ENCODE peak calls at places on chromosomes 7 and 10, in ten cellular contexts. H is ELR, E is NCI-H748 treated with DMSO at 0.1 percent for 48 hours, V is HFFc6, K is HS-5, C is H54, U is NCI-H69, G is NCI-H187 treated with DMSO at 0.1 percent for 48 hours, Q is right cardiac atrium, D is HS-27A. S is an unnamed sample.

GRCh38 chr7:84949067-84949466 is 237.8 kb downstream of the SEMA3D start:
- DNase-seq in H (peak), E (no peak), V (no peak), K (no peak), C (no peak), U (no peak), G (no peak), Q (no peak), D (no peak), S (peak)

GRCh38 chr10:80511984-80512634 is 25.6 kb upstream of the SH2D4B start:
- DNase-seq in H (no peak), E (no peak), V (no peak), K (no peak), C (no peak), U (peak), G (no peak), Q (no peak), D (no peak), S (no peak)

GRCh38 chr10:86017841-86018734 is 348.5 kb downstream of the GRID1 start:
- DNase-seq in H (no peak), E (no peak), V (no peak), K (no peak), C (no peak), U (peak), G (peak), Q (peak), D (no peak), S (no peak)

GRCh38 chr10:121222842-121223241 is 371.7 kb downstream of the WDR11 start:
- DNase-seq in H (no peak), E (no peak), V (no peak), K (no peak), C (no peak), U (no peak), G (no peak), Q (no peak), D (no peak), S (no peak)

GRCh38 chr10:131571845-131572244 is 260.3 kb upstream of the TCERG1L start:
- DNase-seq in H (no peak), E (no peak), V (no peak), K (no peak), C (no peak), U (no peak), G (no peak), Q (no peak), D (no peak), S (no peak)

GRCh38 chr7:33050425-33051318 is 11.9 kb downstream of the NT5C3A start:
- DNase-seq in H (peak), E (peak), V (peak), K (no peak), C (no peak), U (peak), G (no peak), Q (no peak), D (no peak), S (peak)

GRCh38 chr10:36608251-36608650 is 517.1 kb upstream of the ANKRD30A start:
- DNase-seq in H (peak), E (no peak), V (no peak), K (no peak), C (peak), U (no peak), G (no peak), Q (no peak), D (peak), S (peak)

GRCh38 chr7:128167316-128167691 is 73.8 kb upstream of the LEP start:
- DNase-seq in H (peak), E (peak), V (peak), K (no peak), C (peak), U (peak), G (no peak), Q (peak), D (no peak), S (peak)

GRCh38 chr7:132580717-132581285 is 4.5 kb upstream of the PLXNA4 start:
- DNase-seq in H (peak), E (peak), V (peak), K (peak), C (peak), U (peak), G (peak), Q (peak), D (peak), S (peak)

GRCh38 chr10:65231148-65231547 is 1694.7 kb upstream of the LRRTM3 start:
- DNase-seq in H (no peak), E (no peak), V (no peak), K (no peak), C (no peak), U (no peak), G (no peak), Q (no peak), D (no peak), S (no peak)

GRCh38 chr10:31789555-31789954 is 139.1 kb downstream of the ARHGAP12 start:
- DNase-seq in H (no peak), E (no peak), V (no peak), K (no peak), C (no peak), U (no peak), G (no peak), Q (no peak), D (no peak), S (no peak)

GRCh38 chr7:42340462-42340861 is 103.5 kb upstream of the GLI3 start:
- DNase-seq in H (no peak), E (no peak), V (no peak), K (no peak), C (no peak), U (no peak), G (no peak), Q (no peak), D (no peak), S (no peak)

GRCh38 chr10:97412891-97413304 is 11.8 kb upstream of the RRP12 start:
- DNase-seq in H (peak), E (no peak), V (no peak), K (no peak), C (no peak), U (no peak), G (no peak), Q (no peak), D (no peak), S (peak)